ENCODE peak calls at places on chromosomes 12 and 14, in five cellular contexts. One of them, this sample, is unnamed.
A peak's percentile ranks its signal among the peaks of the same experiment; 100 is the strongest.

GRCh38 chr12:105228494-105228893 is 7.5 kb downstream of the APPL2 start:
- DNase-seq in IMR-90: peak; percentile 80
- DNase-seq in stomach: no peak
- DNase-seq in gastrocnemius medialis: no peak
- DNase-seq in heart left ventricle: no peak
- DNase-seq in this sample: no peak

GRCh38 chr12:68831272-68831671 is 23.3 kb downstream of the MDM2 start:
- DNase-seq in IMR-90: no peak
- DNase-seq in gastrocnemius medialis: no peak
- DNase-seq in heart left ventricle: no peak
- DNase-seq in stomach: no peak
- DNase-seq in this sample: no peak

GRCh38 chr12:121530600-121531355 is 50.0 kb downstream of the KDM2B start:
- DNase-seq in heart left ventricle: peak; percentile 78
- DNase-seq in IMR-90: peak; percentile 88
- DNase-seq in gastrocnemius medialis: no peak
- DNase-seq in stomach: peak; percentile 61
- DNase-seq in this sample: peak; percentile 31

GRCh38 chr12:128859311-128859710 is 6.0 kb downstream of the GLT1D1 start:
- DNase-seq in gastrocnemius medialis: no peak
- DNase-seq in heart left ventricle: no peak
- DNase-seq in stomach: no peak
- DNase-seq in IMR-90: no peak
- DNase-seq in this sample: no peak

GRCh38 chr12:63410197-63410596 is 258.1 kb downstream of the DPY19L2 start:
- DNase-seq in IMR-90: no peak
- DNase-seq in stomach: no peak
- DNase-seq in gastrocnemius medialis: no peak
- DNase-seq in heart left ventricle: no peak
- DNase-seq in this sample: no peak

GRCh38 chr12:55850893-55851292 is 8.2 kb upstream of the MMP19 start:
- DNase-seq in IMR-90: peak; percentile 42
- DNase-seq in gastrocnemius medialis: no peak
- DNase-seq in stomach: no peak
- DNase-seq in heart left ventricle: no peak
- DNase-seq in this sample: no peak

GRCh38 chr14:85315290-85315689 is 214.7 kb upstream of the FLRT2 start:
- DNase-seq in gastrocnemius medialis: no peak
- DNase-seq in heart left ventricle: no peak
- DNase-seq in stomach: no peak
- DNase-seq in IMR-90: no peak
- DNase-seq in this sample: no peak

GRCh38 chr14:90368946-90369721 is 27.7 kb upstream of the CALM1 start:
- DNase-seq in IMR-90: peak; percentile 33
- DNase-seq in heart left ventricle: no peak
- DNase-seq in stomach: no peak
- DNase-seq in gastrocnemius medialis: no peak
- DNase-seq in this sample: no peak

GRCh38 chr14:63178912-63179311 is 25.3 kb upstream of the RHOJ start:
- DNase-seq in IMR-90: peak; percentile 46
- DNase-seq in heart left ventricle: no peak
- DNase-seq in gastrocnemius medialis: no peak
- DNase-seq in stomach: no peak
- DNase-seq in this sample: no peak

GRCh38 chr14:56630707-56631106 is 51.1 kb downstream of the TMEM260 start:
- DNase-seq in stomach: no peak
- DNase-seq in heart left ventricle: no peak
- DNase-seq in gastrocnemius medialis: no peak
- DNase-seq in IMR-90: peak; percentile 28
- DNase-seq in this sample: no peak

GRCh38 chr14:68902357-68902756 is 76.7 kb downstream of the ACTN1 start:
- DNase-seq in gastrocnemius medialis: no peak
- DNase-seq in IMR-90: no peak
- DNase-seq in stomach: no peak
- DNase-seq in heart left ventricle: no peak
- DNase-seq in this sample: no peak

GRCh38 chr14:39431416-39432178 is 636 bp downstream of the FBXO33 start:
- DNase-seq in stomach: peak; percentile 58
- DNase-seq in IMR-90: peak; percentile 33
- DNase-seq in heart left ventricle: peak; percentile 41
- DNase-seq in gastrocnemius medialis: peak; percentile 9
- DNase-seq in this sample: peak; percentile 69
- TF ChIP-seq POLR2A in stomach: no peak
- TF ChIP-seq POLR2A in IMR-90: peak; percentile 76
- TF ChIP-seq POLR2A in heart left ventricle: peak; percentile 62
- TF ChIP-seq POLR2A in gastrocnemius medialis: peak; percentile 84
- TF ChIP-seq POLR2A in this sample: peak; percentile 85

DNA sequence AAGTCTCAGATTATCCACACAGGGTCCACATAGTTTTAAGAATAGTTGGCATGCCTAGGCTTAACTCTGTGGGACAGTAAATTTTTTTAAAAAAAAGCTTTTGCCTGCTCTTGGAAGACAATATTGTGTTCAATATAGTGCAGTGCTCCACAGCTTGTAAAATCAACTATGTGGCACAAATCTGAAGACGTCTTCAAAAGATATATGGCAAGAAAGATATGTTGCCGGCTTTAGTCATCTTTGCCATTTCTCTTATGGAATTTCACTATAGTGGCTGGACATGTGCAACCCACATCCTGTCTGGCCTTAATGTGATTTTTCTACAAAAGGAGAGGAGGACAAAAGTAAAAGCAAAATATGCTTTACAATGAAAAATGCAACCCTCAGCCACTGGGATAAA is 90.5 kb downstream of the MGST1 start:
- DNase-seq in IMR-90: no peak
- DNase-seq in gastrocnemius medialis: no peak
- DNase-seq in heart left ventricle: no peak
- DNase-seq in stomach: no peak
- DNase-seq in this sample: no peak
- TF ChIP-seq POLR2A in IMR-90: no peak
- TF ChIP-seq POLR2A in gastrocnemius medialis: no peak
- TF ChIP-seq POLR2A in heart left ventricle: no peak
- TF ChIP-seq POLR2A in stomach: no peak
- TF ChIP-seq POLR2A in this sample: no peak

GRCh38 chr12:48817957-48818830 is at the start of gene CACNB3:
- DNase-seq in gastrocnemius medialis: peak; percentile 45
- DNase-seq in IMR-90: peak; percentile 43
- DNase-seq in stomach: peak; percentile 74
- DNase-seq in heart left ventricle: peak; percentile 80
- DNase-seq in this sample: peak; percentile 28
- TF ChIP-seq POLR2A in gastrocnemius medialis: no peak
- TF ChIP-seq POLR2A in IMR-90: no peak
- TF ChIP-seq POLR2A in stomach: no peak
- TF ChIP-seq POLR2A in heart left ventricle: peak; percentile 44
- TF ChIP-seq POLR2A in this sample: no peak

GRCh38 chr14:74085047-74085637 is 386 bp downstream of the LIN52 start:
- DNase-seq in stomach: no peak
- DNase-seq in IMR-90: peak; percentile 55
- DNase-seq in heart left ventricle: no peak
- DNase-seq in gastrocnemius medialis: no peak
- DNase-seq in this sample: peak; percentile 79
- TF ChIP-seq POLR2A in stomach: no peak
- TF ChIP-seq POLR2A in IMR-90: peak; percentile 37
- TF ChIP-seq POLR2A in heart left ventricle: no peak
- TF ChIP-seq POLR2A in gastrocnemius medialis: no peak
- TF ChIP-seq POLR2A in this sample: no peak